ENCODE peak calls at places on chromosome 1, in ten cellular contexts. B is AG04449, D is ELR, F is HTR-8/SVneo, N is progenitor cell of endocrine pancreas, G is mammary epithelial cell, A is NCI-H1694, V is Calu3, P is GM06990, Z is AG20443. E is an unnamed sample.

GRCh38 chr1:39713557-39713956 is 22.3 kb upstream of the HPCAL4 start:
- DNase-seq in V (no peak), Z (no peak), F (no peak), P (no peak), G (no peak), N (no peak), D (no peak), A (no peak), B (no peak), E (no peak)

GRCh38 chr1:145981299-145981600 is 15.1 kb downstream of the TXNIP start:
- DNase-seq in V (no peak), F (no peak), B (no peak), N (no peak), P (no peak), D (no peak), G (no peak), A (no peak), Z (no peak), E (no peak)

GRCh38 chr1:157140068-157140588 is 1.9 kb upstream of the ETV3 start:
- DNase-seq in A (no peak), D (peak), B (no peak), P (no peak), G (no peak), N (no peak), Z (no peak), F (no peak), V (no peak), E (no peak)

GRCh38 chr1:238199325-238199724 is 308.6 kb upstream of the ZP4 start:
- DNase-seq in P (no peak), B (no peak), F (no peak), Z (no peak), N (no peak), G (no peak), D (no peak), A (no peak), V (no peak), E (no peak)

GRCh38 chr1:192580351-192580962 is 4.9 kb downstream of the RGS1 start:
- DNase-seq in N (no peak), A (no peak), V (peak), G (peak), P (no peak), B (no peak), D (peak), F (peak), Z (peak), E (no peak)

GRCh38 chr1:54312874-54313316 is 93.3 kb downstream of the SSBP3 start:
- DNase-seq in V (no peak), Z (peak), A (peak), D (peak), F (peak), B (no peak), G (peak), P (no peak), N (no peak), E (peak)

GRCh38 chr1:226946841-226947240 is 6.7 kb downstream of the COQ8A start:
- DNase-seq in V (no peak), P (no peak), A (peak), B (no peak), F (no peak), G (no peak), D (peak), Z (no peak), N (no peak), E (no peak)

GRCh38 chr1:116987256-116987555 is 14.4 kb upstream of the CD101 start:
- DNase-seq in N (no peak), D (no peak), P (no peak), Z (no peak), V (no peak), A (no peak), B (no peak), F (no peak), G (no peak), E (no peak)

GRCh38 chr1:921011-921837 is 2.5 kb upstream of the SAMD11 start:
- DNase-seq in B (no peak), D (peak), V (peak), F (peak), P (peak), A (peak), N (peak), Z (peak), G (peak), E (no peak)

GRCh38 chr1:39609618-39610331 is 29.7 kb downstream of the HEYL start:
- DNase-seq in V (peak), Z (peak), G (peak), B (no peak), D (peak), N (peak), F (peak), A (peak), P (peak), E (peak)

GRCh38 chr1:241838831-241839365 is 9.1 kb upstream of the EXO1 start:
- DNase-seq in Z (no peak), G (no peak), B (no peak), V (no peak), F (no peak), N (no peak), A (no peak), D (peak), P (peak), E (no peak)

GRCh38 chr1:48196168-48196716 is 26.3 kb upstream of the SLC5A9 start:
- DNase-seq in D (no peak), F (no peak), Z (no peak), A (no peak), P (no peak), N (no peak), G (peak), B (no peak), V (no peak), E (no peak)

GRCh38 chr1:147168626-147169058 is 3.6 kb downstream of the PRKAB2 start:
- DNase-seq in G (no peak), D (peak), A (peak), P (no peak), N (no peak), V (peak), B (no peak), Z (no peak), F (no peak), E (no peak)

GRCh38 chr1:111204211-111204883 is 3.9 kb upstream of the DENND2D start:
- DNase-seq in A (no peak), V (peak), G (no peak), P (peak), F (no peak), N (no peak), B (no peak), Z (peak), D (no peak), E (no peak)

GRCh38 chr1:54547601-54548388 is at the start of gene ACOT11:
- DNase-seq in G (no peak), V (peak), F (peak), P (no peak), B (no peak), N (no peak), Z (peak), A (peak), D (peak), E (no peak)

GRCh38 chr1:24892188-24893153 is 37.6 kb downstream of the RUNX3 start:
- DNase-seq in G (no peak), A (no peak), Z (no peak), B (no peak), D (no peak), N (no peak), V (no peak), P (no peak), F (no peak), E (no peak)

GRCh38 chr1:117237701-117238413 is 27.1 kb upstream of the VTCN1 start:
- DNase-seq in A (no peak), D (peak), N (no peak), P (no peak), Z (peak), V (peak), B (no peak), F (no peak), G (peak), E (no peak)

GRCh38 chr1:8597455-8597854 is 220.0 kb downstream of the RERE start:
- DNase-seq in B (no peak), A (no peak), V (no peak), P (no peak), Z (peak), D (no peak), N (no peak), G (no peak), F (no peak), E (no peak)

GRCh38 chr1:44646276-44646675 is 28.0 kb downstream of the TMEM53 start:
- DNase-seq in G (no peak), D (no peak), P (no peak), A (no peak), B (no peak), F (no peak), Z (no peak), N (no peak), V (no peak), E (no peak)

E was measured in non-pigmented ciliary epithelial cell.